ENCODE peak calls at places on chromosomes 13 and 19, in seven cellular contexts. S is upper lobe of right lung; J is CD8-positive, alpha-beta memory T cell; Z is memory B cell; U is lower leg skin; X is right cardiac atrium; N is HFFc6. Y is an unnamed sample.

GRCh38 chr19:30742981-30743380 is 370.8 kb downstream of the ZNF536 start:
- DNase-seq in U (no peak), N (no peak), S (no peak), X (no peak), Z (no peak), J (no peak), Y (no peak)

GRCh38 chr13:106466691-106467405 is 68.6 kb downstream of the EFNB2 start:
- DNase-seq in S (no peak), Z (no peak), U (no peak), X (no peak), J (no peak), N (no peak), Y (no peak)

GRCh38 chr19:34261335-34262109 is 7.2 kb downstream of the GARRE1 start:
- DNase-seq in S (no peak), Z (no peak), N (no peak), X (no peak), J (no peak), U (no peak), Y (no peak)

GRCh38 chr19:38527466-38528136 is 90.2 kb downstream of the MAP4K1 start:
- DNase-seq in X (no peak), N (no peak), S (no peak), J (no peak), U (no peak), Z (no peak), Y (no peak)

GRCh38 chr19:44968670-44969069 is 13.5 kb downstream of the CLPTM1 start:
- DNase-seq in Z (no peak), U (no peak), X (no peak), J (no peak), N (no peak), S (no peak), Y (no peak)

GRCh38 chr13:51760592-51760991 is 43.4 kb downstream of the DHRS12 start:
- DNase-seq in U (no peak), J (no peak), Z (no peak), X (no peak), S (no peak), N (no peak), Y (peak; percentile 70)

GRCh38 chr13:68808456-68808855 is 1299.2 kb upstream of the ATXN8OS start:
- DNase-seq in X (no peak), J (no peak), S (no peak), U (no peak), Z (no peak), N (no peak), Y (no peak)

GRCh38 chr13:114025432-114026127 is 51.7 kb upstream of the C13orf46 start:
- DNase-seq in N (no peak), Z (no peak), S (no peak), X (peak; percentile 65), J (no peak), U (no peak), Y (no peak)

GRCh38 chr19:1054102-1055027 is 12.6 kb upstream of the ARHGAP45 start:
- DNase-seq in S (no peak), J (no peak), X (no peak), N (no peak), U (no peak), Z (no peak), Y (no peak)

GRCh38 chr13:76596216-76596615 is 290.0 kb downstream of the KCTD12 start:
- DNase-seq in J (no peak), U (no peak), S (no peak), N (no peak), X (no peak), Z (no peak), Y (no peak)

GRCh38 chr19:54955356-54955755 is 8.0 kb upstream of the NLRP7 start:
- DNase-seq in N (no peak), U (no peak), X (no peak), J (no peak), S (no peak), Z (no peak), Y (no peak)

GRCh38 chr19:27744926-27745844 is 1467.8 kb downstream of the UQCRFS1 start:
- DNase-seq in U (peak; percentile 39), J (no peak), X (no peak), N (peak; percentile 24), Z (no peak), S (no peak), Y (no peak)

GRCh38 chr19:56312787-56313343 is 1.8 kb downstream of the ZSCAN5A start:
- DNase-seq in S (no peak), N (no peak), X (no peak), U (no peak), J (no peak), Z (no peak), Y (no peak)

GRCh38 chr13:33188093-33188882 is 97.3 kb downstream of the STARD13 start:
- DNase-seq in X (no peak), S (no peak), Z (no peak), J (no peak), N (peak; percentile 24), U (no peak), Y (no peak)

GRCh38 chr13:76462003-76462402 is 424.2 kb downstream of the KCTD12 start:
- DNase-seq in X (no peak), U (no peak), J (no peak), Z (no peak), S (no peak), N (no peak), Y (no peak)

GRCh38 chr19:37817180-37817911 is 38.0 kb upstream of the ZNF573 start:
- DNase-seq in U (no peak), N (no peak), Z (peak; percentile 41), S (peak; percentile 84), X (peak; percentile 95), J (peak; percentile 38), Y (peak; percentile 65)

GRCh38 chr19:55619264-55619663 is 5.1 kb downstream of the ZNF784 start:
- DNase-seq in U (no peak), S (no peak), X (peak; percentile 6), J (no peak), Z (no peak), N (peak; percentile 13), Y (no peak)

GRCh38 chr19:39506944-39507714 is 7.8 kb upstream of the SELENOV start:
- DNase-seq in Z (peak; percentile 36), S (no peak), U (no peak), J (peak; percentile 35), X (peak; percentile 63), N (no peak), Y (peak; percentile 87)

GRCh38 chr13:24038846-24039330 is 121.6 kb upstream of the SPATA13 start:
- DNase-seq in S (no peak), N (peak; percentile 77), J (no peak), X (no peak), U (no peak), Z (no peak), Y (no peak)

GRCh38 chr13:112764028-112764427 is 74.2 kb downstream of the ATP11A start:
- DNase-seq in Z (no peak), J (no peak), S (no peak), U (no peak), X (no peak), N (no peak), Y (no peak)

GRCh38 chr19:5624154-5624663 is 1.3 kb downstream of the SAFB start:
- DNase-seq in Z (no peak), S (peak; percentile 72), X (peak; percentile 75), U (peak; percentile 90), J (no peak), N (peak; percentile 32), Y (no peak)

GRCh38 chr19:14345364-14345763 is 35.9 kb upstream of the ADGRE5 start:
- DNase-seq in X (no peak), Z (no peak), J (no peak), S (no peak), U (no peak), N (no peak), Y (no peak)

GRCh38 chr13:113937497-113938140 is 36.3 kb downstream of the C13orf46 start:
- DNase-seq in S (no peak), J (no peak), X (no peak), Z (no peak), U (no peak), N (no peak), Y (no peak)

GRCh38 chr13:113724780-113725315 is 34.2 kb upstream of the TMEM255B start:
- DNase-seq in X (peak; percentile 89), J (peak; percentile 89), S (peak; percentile 90), Z (peak; percentile 83), N (peak; percentile 10), U (peak; percentile 92), Y (peak; percentile 70)

GRCh38 chr19:9941236-9941635 is 4.9 kb upstream of the OLFM2 start:
- DNase-seq in S (no peak), Z (no peak), X (no peak), J (no peak), U (no peak), N (peak; percentile 24), Y (no peak)

GRCh38 chr19:18536475-18536874 is 6.9 kb downstream of the FKBP8 start:
- DNase-seq in N (no peak), U (no peak), Z (no peak), S (no peak), J (no peak), X (peak; percentile 29), Y (no peak)

GRCh38 chr19:16684216-16684615 is 23.3 kb downstream of the TMEM38A start:
- DNase-seq in Z (no peak), U (no peak), X (no peak), J (no peak), N (no peak), S (no peak), Y (no peak)

GRCh38 chr19:49364083-49364687 is 508 bp downstream of the DKKL1 start:
- DNase-seq in N (no peak), X (no peak), J (no peak), U (no peak), Z (no peak), S (no peak), Y (no peak)

GRCh38 chr13:60329221-60329983 is 67.6 kb upstream of the TDRD3 start:
- DNase-seq in J (peak; percentile 2), U (no peak), X (no peak), S (peak; percentile 64), N (peak; percentile 34), Z (no peak), Y (peak; percentile 43)

GRCh38 chr19:30046522-30046921 is 104.5 kb downstream of the URI1 start:
- DNase-seq in N (no peak), J (no peak), Z (peak; percentile 6), S (no peak), U (no peak), X (no peak), Y (no peak)

GRCh38 chr13:37486171-37486661 is 112.4 kb downstream of the POSTN start:
- DNase-seq in X (no peak), N (no peak), J (no peak), S (no peak), Z (no peak), U (no peak), Y (no peak)

GRCh38 chr19:15448778-15449619 is 757 bp downstream of the WIZ start:
- DNase-seq in S (no peak), X (peak; percentile 77), U (no peak), N (no peak), J (no peak), Z (no peak), Y (no peak)

GRCh38 chr19:2902590-2903218 is 2.0 kb downstream of the ZNF57 start:
- DNase-seq in X (no peak), N (no peak), J (no peak), Z (no peak), U (peak; percentile 80), S (no peak), Y (no peak)

GRCh38 chr19:5799247-5800241 is 5.3 kb upstream of the NRTN start:
- DNase-seq in X (peak; percentile 81), U (no peak), S (no peak), J (no peak), Z (no peak), N (no peak), Y (no peak)

GRCh38 chr13:80116107-80116506 is 224.8 kb downstream of the SPRY2 start:
- DNase-seq in N (peak; percentile 54), S (no peak), Z (no peak), J (no peak), U (no peak), X (no peak), Y (no peak)

GRCh38 chr13:19604306-19604705 is 29.2 kb upstream of the MPHOSPH8 start:
- DNase-seq in U (no peak), Z (no peak), S (no peak), J (no peak), X (no peak), N (no peak), Y (no peak)

GRCh38 chr13:113369189-113369588 is 5.3 kb upstream of the GRTP1 start:
- DNase-seq in J (no peak), N (no peak), S (no peak), Z (no peak), X (no peak), U (peak; percentile 74), Y (no peak)

GRCh38 chr13:30895773-30896172 is 10.3 kb upstream of the MEDAG start:
- DNase-seq in S (no peak), U (peak; percentile 91), Z (no peak), N (peak; percentile 74), X (peak; percentile 83), J (no peak), Y (no peak)